ENCODE peak calls at places on chromosomes 12 and 14, in ten cellular contexts. C is sigmoid colon, K is aorta, A is stomach, M is substantia nigra, D is IMR-90, P is brain microvascular endothelial cell, S is neural progenitor cell, Q is ovary, B is fibroblast of lung. N is an unnamed sample.

GRCh38 chr12:130703733-130704375 is 12.2 kb downstream of the RIMBP2 start:
- DNase-seq in Q (no peak), D (no peak), P (no peak), B (no peak), M (no peak), K (no peak), S (no peak), C (no peak), A (no peak), N (no peak)

GRCh38 chr12:107411792-107412535 is 273.6 kb upstream of the PWP1 start:
- DNase-seq in D (peak), Q (no peak), A (no peak), S (no peak), C (no peak), B (peak), P (peak), M (no peak), K (no peak), N (peak)

GRCh38 chr14:94689218-94689984 is 77.2 kb downstream of the SERPINA3 start:
- DNase-seq in M (peak), A (peak), D (peak), B (peak), P (peak), S (peak), K (peak), C (peak), Q (peak), N (no peak)

GRCh38 chr12:82857276-82857675 is 170.6 kb downstream of the TMTC2 start:
- DNase-seq in D (no peak), A (no peak), B (no peak), Q (no peak), C (no peak), S (no peak), K (no peak), P (no peak), M (no peak), N (no peak)

GRCh38 chr12:47039756-47040155 is 39.7 kb upstream of the PCED1B start:
- DNase-seq in Q (no peak), P (no peak), M (no peak), B (no peak), S (no peak), K (no peak), A (no peak), D (no peak), C (no peak), N (no peak)

GRCh38 chr12:14773685-14774073 is 29.6 kb downstream of the WBP11 start:
- DNase-seq in C (no peak), B (no peak), K (peak), P (no peak), Q (no peak), M (no peak), D (no peak), S (peak), A (no peak), N (no peak)

GRCh38 chr12:319116-319515 is 56.5 kb upstream of the SLC6A13 start:
- DNase-seq in P (no peak), B (peak), Q (no peak), D (no peak), A (no peak), S (no peak), K (no peak), M (no peak), C (no peak), N (no peak)

GRCh38 chr12:19165446-19165845 is 35.9 kb downstream of the PLEKHA5 start:
- DNase-seq in K (no peak), A (no peak), B (no peak), M (no peak), D (no peak), Q (no peak), C (no peak), S (no peak), P (no peak), N (no peak)

GRCh38 chr14:71438684-71439083 is 493.5 kb upstream of the RGS6 start:
- DNase-seq in Q (no peak), A (no peak), S (no peak), M (no peak), K (peak), D (peak), P (no peak), B (peak), C (no peak), N (no peak)

GRCh38 chr12:115710104-115710564 is 567.4 kb downstream of the MED13L start:
- DNase-seq in D (peak), P (peak), C (no peak), A (no peak), K (peak), M (no peak), B (peak), S (no peak), Q (no peak), N (peak)

GRCh38 chr14:77124345-77125274 is 17.0 kb downstream of the ZDHHC22 start:
- DNase-seq in B (peak), P (no peak), M (peak), C (no peak), K (peak), S (peak), D (peak), A (peak), Q (peak), N (no peak)

GRCh38 chr14:89093083-89093482 is 268.6 kb downstream of the TTC8 start:
- DNase-seq in P (no peak), S (no peak), B (no peak), K (no peak), C (no peak), A (no peak), M (no peak), Q (no peak), D (peak), N (no peak)

GRCh38 chr14:30855345-30856037 is 18.9 kb upstream of the COCH start:
- DNase-seq in P (no peak), K (no peak), S (no peak), Q (no peak), D (no peak), A (no peak), C (no peak), B (no peak), M (no peak), N (no peak)

GRCh38 chr12:39272934-39273770 is 169.8 kb downstream of the KIF21A start:
- DNase-seq in S (peak), P (peak), Q (no peak), K (no peak), C (no peak), M (no peak), B (peak), A (no peak), D (peak), N (no peak)

GRCh38 chr14:74176404-74176788 is 62.9 kb upstream of the VSX2 start:
- DNase-seq in K (no peak), D (no peak), P (no peak), C (no peak), M (no peak), B (no peak), A (no peak), S (no peak), Q (no peak), N (no peak)

GRCh38 chr14:99419905-99420304 is 60.8 kb downstream of the SETD3 start:
- DNase-seq in C (no peak), P (no peak), S (no peak), M (no peak), Q (no peak), K (no peak), A (no peak), B (no peak), D (no peak), N (no peak)
- H3K27ac ChIP-seq in C (no peak), P (no peak), S (no peak), M (no peak), Q (no peak), K (no peak), A (no peak), B (no peak), D (no peak), N (no peak)

DNA sequence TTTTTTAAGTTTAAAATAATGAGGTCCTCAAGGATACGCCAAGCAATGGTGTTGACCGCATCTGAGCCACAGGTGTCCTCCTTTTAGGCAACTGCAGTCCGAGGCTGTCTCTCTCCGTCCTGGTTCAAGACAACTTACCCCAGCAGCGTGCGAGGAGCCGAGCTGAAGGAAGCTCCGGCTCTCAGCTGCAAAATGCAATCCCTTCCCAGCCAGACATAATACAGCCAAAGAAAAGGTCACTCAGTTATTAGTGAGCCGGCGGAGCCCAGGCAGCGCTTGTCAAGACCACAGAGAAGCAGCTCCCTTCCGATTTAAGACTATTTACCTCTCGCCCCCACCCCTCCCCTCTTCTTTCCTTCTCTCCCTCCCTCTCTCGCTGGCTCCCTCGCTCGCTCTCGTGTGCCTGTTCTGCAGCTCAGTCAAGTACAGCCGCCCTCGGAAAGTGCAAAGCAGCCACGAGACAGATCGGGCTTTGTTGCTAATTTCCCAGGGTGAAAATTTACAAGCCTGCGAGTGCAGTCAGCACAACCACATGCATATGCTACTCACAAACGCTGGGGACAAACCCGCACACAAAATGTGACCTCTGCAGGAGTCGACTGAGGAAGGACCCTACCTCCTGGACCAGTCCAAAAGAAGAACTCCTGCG is 363 bp upstream of the LMO3 start:
- DNase-seq in S (peak), C (peak), A (no peak), Q (peak), P (peak), B (peak), D (peak), K (peak), M (peak), N (no peak)
- H3K27ac ChIP-seq in S (no peak), C (peak), A (no peak), Q (peak), P (no peak), B (no peak), D (no peak), K (no peak), M (peak), N (no peak)

GRCh38 chr14:35383569-35384385 is 20.8 kb downstream of the NFKBIA start:
- DNase-seq in M (no peak), B (no peak), D (no peak), P (no peak), A (no peak), K (peak), S (no peak), Q (no peak), C (no peak), N (no peak)

GRCh38 chr14:35387209-35387608 is 17.3 kb downstream of the NFKBIA start:
- DNase-seq in S (no peak), A (no peak), C (no peak), Q (no peak), D (no peak), M (no peak), P (no peak), K (peak), B (no peak), N (no peak)

GRCh38 chr14:35384386-35385041 is 20.0 kb downstream of the NFKBIA start:
- DNase-seq in S (no peak), K (peak), B (peak), D (peak), M (no peak), A (no peak), C (peak), P (peak), Q (peak), N (no peak)

GRCh38 chr14:35386673-35387125 is 17.9 kb downstream of the NFKBIA start:
- DNase-seq in B (no peak), P (no peak), D (no peak), M (no peak), A (no peak), Q (no peak), S (peak), C (no peak), K (no peak), N (no peak)

GRCh38 chr14:35385042-35385839 is 19.3 kb downstream of the NFKBIA start:
- DNase-seq in Q (peak), A (peak), S (peak), B (peak), D (peak), M (peak), C (peak), P (peak), K (peak), N (no peak)
- H3K27ac ChIP-seq in Q (peak), A (peak), S (no peak), B (peak), D (peak), M (peak), C (peak), P (peak), K (no peak), N (peak)

GRCh38 chr12:72586456-72586855 is 314.3 kb downstream of the TRHDE start:
- DNase-seq in Q (no peak), K (no peak), S (peak), D (no peak), B (no peak), P (no peak), C (no peak), M (no peak), A (no peak), N (no peak)
- H3K27ac ChIP-seq in Q (no peak), K (no peak), S (no peak), D (no peak), B (no peak), P (no peak), C (no peak), M (no peak), A (no peak), N (no peak)

DNA sequence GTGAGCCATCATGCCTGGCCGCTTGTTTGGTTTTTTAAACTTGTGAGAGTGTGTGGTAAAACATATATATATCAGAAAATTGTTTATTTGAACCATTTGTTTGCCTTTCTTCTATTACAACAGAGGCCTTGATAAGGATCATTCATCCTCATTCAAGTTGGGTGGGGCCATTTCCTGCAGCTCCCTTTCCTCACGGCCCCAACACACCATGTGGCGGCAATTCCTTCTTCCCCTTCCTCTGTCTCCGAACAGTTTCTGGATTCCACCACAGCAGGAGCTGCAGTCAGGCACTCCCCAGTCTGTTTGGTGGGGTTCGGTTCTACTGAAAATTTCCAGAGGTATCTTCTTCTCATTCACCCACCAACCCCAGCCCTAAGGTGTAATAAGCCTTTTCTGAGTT is 42.0 kb upstream of the RASSF3 start:
- DNase-seq in Q (no peak), M (no peak), K (no peak), A (no peak), S (no peak), C (peak), D (no peak), B (no peak), P (no peak), N (no peak)
- H3K27ac ChIP-seq in Q (no peak), M (no peak), K (no peak), A (no peak), S (no peak), C (no peak), D (no peak), B (no peak), P (no peak), N (no peak)

DNA sequence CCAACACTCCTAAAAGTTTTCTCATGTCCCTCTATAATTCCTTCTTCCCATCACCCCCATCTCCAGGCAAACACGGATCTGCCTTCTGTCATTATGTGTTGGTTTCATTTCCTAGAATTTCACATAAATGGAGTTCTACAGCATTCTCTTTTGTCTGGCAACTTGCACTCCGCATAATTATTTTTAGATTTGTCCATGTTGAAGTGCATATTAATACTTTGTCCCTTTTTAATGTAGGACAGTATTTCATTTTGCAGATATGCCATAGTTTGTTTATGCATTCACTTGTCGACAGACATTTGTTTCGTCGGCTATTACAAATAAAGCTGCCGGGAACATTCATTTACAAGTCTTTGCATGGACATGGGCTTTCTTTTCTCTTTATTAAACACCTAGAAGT is 150.0 kb downstream of the CRADD start:
- DNase-seq in P (no peak), D (no peak), M (no peak), K (no peak), C (no peak), Q (no peak), B (no peak), A (no peak), S (no peak), N (no peak)
- H3K27ac ChIP-seq in P (no peak), D (no peak), M (no peak), K (no peak), C (peak), Q (no peak), B (no peak), A (no peak), S (no peak), N (no peak)

GRCh38 chr12:89451876-89452275 is 72.7 kb downstream of the GALNT4 start:
- DNase-seq in D (peak), Q (peak), K (peak), B (peak), M (no peak), S (peak), P (peak), C (peak), A (no peak), N (no peak)
- H3K27ac ChIP-seq in D (peak), Q (no peak), K (no peak), B (peak), M (no peak), S (peak), P (peak), C (peak), A (no peak), N (peak)

GRCh38 chr14:85798852-85799251 is 268.9 kb downstream of the FLRT2 start:
- DNase-seq in P (no peak), K (no peak), Q (no peak), D (no peak), A (no peak), C (no peak), M (no peak), S (no peak), B (no peak), N (no peak)
- H3K27ac ChIP-seq in P (no peak), K (no peak), Q (no peak), D (no peak), A (no peak), C (no peak), M (no peak), S (no peak), B (no peak), N (no peak)

DNA sequence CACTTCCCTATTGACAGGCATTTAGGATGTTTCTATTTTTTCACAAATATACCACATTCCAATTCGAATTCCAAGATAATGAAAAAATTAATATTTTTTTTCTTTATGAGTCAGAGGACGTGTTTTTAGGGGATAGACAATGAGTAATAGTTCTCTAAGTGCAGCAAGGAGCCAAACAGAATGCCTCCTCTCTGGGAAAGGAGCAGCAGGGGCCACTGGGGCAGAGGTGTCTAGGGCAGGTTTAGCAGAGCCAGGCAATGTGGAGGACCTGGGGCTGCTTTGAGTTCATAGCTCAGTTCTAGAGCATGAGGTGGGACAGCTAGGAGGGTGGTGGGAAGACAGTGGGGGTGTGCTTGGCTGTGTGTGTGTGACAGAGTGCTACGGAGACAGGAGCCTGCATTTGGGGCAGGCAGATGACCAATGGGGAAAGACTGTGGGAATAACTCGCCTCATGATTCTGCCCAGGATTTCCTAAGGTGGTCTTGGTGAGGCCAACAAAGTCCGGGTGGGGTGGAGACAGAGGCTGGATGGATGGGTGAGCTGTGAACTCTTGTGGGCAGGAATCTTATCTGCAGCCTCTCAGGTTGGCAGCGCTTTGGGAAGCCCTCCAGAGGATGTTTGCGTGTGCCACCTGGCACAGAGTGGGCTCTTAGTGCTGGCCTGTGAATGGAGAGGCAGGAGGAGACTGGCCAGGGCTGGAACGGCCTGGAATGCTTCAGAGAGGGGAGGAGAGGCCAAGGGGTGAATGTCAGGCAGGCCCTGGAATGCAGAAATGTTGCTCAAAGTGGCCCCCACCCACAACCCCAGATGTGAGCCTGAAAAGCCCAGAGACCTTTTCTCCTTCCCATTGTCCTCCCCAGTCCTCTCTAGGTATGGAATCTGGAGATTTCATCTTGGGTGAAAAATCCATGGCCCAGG is 2.4 kb upstream of the KRT7 start:
- DNase-seq in M (no peak), D (peak), C (peak), A (no peak), S (peak), Q (no peak), P (peak), K (no peak), B (peak), N (no peak)
- H3K27ac ChIP-seq in M (no peak), D (peak), C (no peak), A (no peak), S (no peak), Q (no peak), P (peak), K (no peak), B (peak), N (peak)

GRCh38 chr12:58148405-58148804 is 207.0 kb downstream of the ATP23 start:
- DNase-seq in A (no peak), S (no peak), P (peak), Q (no peak), C (no peak), K (no peak), M (no peak), D (peak), B (peak), N (peak)

GRCh38 chr12:58139894-58140293 is 198.5 kb downstream of the ATP23 start:
- DNase-seq in C (no peak), M (no peak), D (no peak), Q (no peak), B (no peak), A (no peak), P (no peak), S (no peak), K (no peak), N (no peak)

GRCh38 chr12:58140395-58140794 is 199.0 kb downstream of the ATP23 start:
- DNase-seq in K (no peak), D (no peak), Q (no peak), P (no peak), S (no peak), B (no peak), C (no peak), A (no peak), M (no peak), N (no peak)

GRCh38 chr12:58142991-58143390 is 201.6 kb downstream of the ATP23 start:
- DNase-seq in K (no peak), B (no peak), M (no peak), Q (no peak), C (no peak), S (no peak), A (no peak), P (no peak), D (no peak), N (no peak)

DNA sequence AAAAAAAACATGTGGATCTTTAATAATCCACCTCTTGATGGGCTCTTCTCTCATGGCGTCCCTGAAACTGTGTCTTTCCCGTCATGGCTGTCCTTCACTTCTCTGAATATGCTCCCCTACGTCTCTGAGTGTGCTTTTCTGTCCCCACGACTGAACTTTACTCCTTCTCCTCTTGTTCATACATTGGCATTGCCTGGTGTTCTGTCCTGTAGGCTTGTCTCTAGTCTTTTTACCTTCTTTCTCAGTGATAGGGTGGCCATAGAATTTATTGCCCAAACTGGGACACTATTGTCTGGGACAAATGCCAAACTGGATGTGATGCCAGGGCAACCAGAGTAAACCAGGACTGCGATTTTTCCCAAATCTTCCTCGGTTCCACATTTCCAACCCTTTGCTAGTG is 202.1 kb downstream of the ATP23 start:
- DNase-seq in C (no peak), A (no peak), K (no peak), S (no peak), M (no peak), B (no peak), D (no peak), P (no peak), Q (no peak), N (no peak)
- H3K27ac ChIP-seq in C (no peak), A (no peak), K (no peak), S (no peak), M (no peak), B (no peak), D (no peak), P (no peak), Q (no peak), N (no peak)